ENCODE peak calls at places on chromosomes 7 and 10, in four cellular contexts. One of them, this sample, is unnamed. For H3K4me1, the result is how much of the 10 kb centered on the place peaks cover.

GRCh38 chr7:55129409-55130078 is 110.7 kb downstream of the EGFR start:
- DNase-seq in sigmoid colon: no peak
- DNase-seq in mesenchymal stem cell: peak
- DNase-seq in Peyer's patch: no peak
- DNase-seq in this sample: no peak

GRCh38 chr10:116029826-116030225 is 243.2 kb downstream of the GFRA1 start:
- DNase-seq in sigmoid colon: no peak
- DNase-seq in mesenchymal stem cell: no peak
- DNase-seq in Peyer's patch: no peak
- DNase-seq in this sample: no peak

GRCh38 chr10:46551701-46552525 is 4.5 kb downstream of the GPRIN2 start:
- DNase-seq in sigmoid colon: peak
- DNase-seq in mesenchymal stem cell: no peak
- DNase-seq in Peyer's patch: no peak
- DNase-seq in this sample: peak

GRCh38 chr10:129500617-129501339 is 33.7 kb downstream of the MGMT start:
- DNase-seq in sigmoid colon: no peak
- DNase-seq in mesenchymal stem cell: no peak
- DNase-seq in Peyer's patch: no peak
- DNase-seq in this sample: no peak

GRCh38 chr10:19532411-19532810 is 283.8 kb upstream of the PLXDC2 start:
- DNase-seq in sigmoid colon: no peak
- DNase-seq in mesenchymal stem cell: no peak
- DNase-seq in Peyer's patch: no peak
- DNase-seq in this sample: no peak

GRCh38 chr10:102801496-102801895 is 35.7 kb downstream of the CYP17A1 start:
- DNase-seq in sigmoid colon: no peak
- DNase-seq in mesenchymal stem cell: peak
- DNase-seq in Peyer's patch: no peak
- DNase-seq in this sample: peak

GRCh38 chr7:93921607-93922446 is at the start of gene GNG11:
- DNase-seq in sigmoid colon: peak
- DNase-seq in mesenchymal stem cell: peak
- DNase-seq in Peyer's patch: peak
- DNase-seq in this sample: peak

GRCh38 chr7:52747817-52748216 is 287.6 kb upstream of the POM121L12 start:
- DNase-seq in sigmoid colon: no peak
- DNase-seq in mesenchymal stem cell: no peak
- DNase-seq in Peyer's patch: no peak
- DNase-seq in this sample: no peak

GRCh38 chr10:99843310-99843709 is 60.9 kb downstream of the ABCC2 start:
- DNase-seq in sigmoid colon: no peak
- DNase-seq in mesenchymal stem cell: no peak
- DNase-seq in Peyer's patch: no peak
- DNase-seq in this sample: no peak

GRCh38 chr7:131004371-131004770 is 270.4 kb upstream of the KLF14 start:
- DNase-seq in sigmoid colon: no peak
- DNase-seq in mesenchymal stem cell: no peak
- DNase-seq in Peyer's patch: no peak
- DNase-seq in this sample: no peak

GRCh38 chr7:106306256-106306655 is 21.5 kb upstream of the NAMPT start:
- DNase-seq in sigmoid colon: no peak
- DNase-seq in mesenchymal stem cell: no peak
- DNase-seq in Peyer's patch: no peak
- DNase-seq in this sample: no peak

GRCh38 chr7:155962191-155962967 is 150.1 kb upstream of the SHH start:
- DNase-seq in sigmoid colon: peak
- DNase-seq in mesenchymal stem cell: peak
- DNase-seq in Peyer's patch: peak
- DNase-seq in this sample: no peak

GRCh38 chr7:18753972-18754610 is 258.5 kb downstream of the HDAC9 start:
- DNase-seq in sigmoid colon: no peak
- DNase-seq in mesenchymal stem cell: peak
- DNase-seq in Peyer's patch: no peak
- DNase-seq in this sample: no peak

GRCh38 chr10:54983255-54983654 is 182.2 kb upstream of the PCDH15 start:
- DNase-seq in sigmoid colon: no peak
- DNase-seq in mesenchymal stem cell: peak
- DNase-seq in Peyer's patch: no peak
- DNase-seq in this sample: no peak

GRCh38 chr10:13633689-13634088 is 46.9 kb downstream of the PRPF18 start:
- DNase-seq in sigmoid colon: peak
- DNase-seq in mesenchymal stem cell: peak
- DNase-seq in Peyer's patch: no peak
- DNase-seq in this sample: no peak

GRCh38 chr10:116747325-116747724 is 5.0 kb upstream of the HSPA12A start:
- DNase-seq in sigmoid colon: peak
- DNase-seq in mesenchymal stem cell: no peak
- DNase-seq in Peyer's patch: no peak
- DNase-seq in this sample: no peak

GRCh38 chr10:79985481-79986072 is 36.7 kb upstream of the SFTPD start:
- DNase-seq in sigmoid colon: no peak
- DNase-seq in mesenchymal stem cell: peak
- DNase-seq in Peyer's patch: no peak
- DNase-seq in this sample: no peak

GRCh38 chr10:28674782-28675181 is 2.5 kb upstream of the BAMBI start:
- DNase-seq in sigmoid colon: no peak
- DNase-seq in mesenchymal stem cell: no peak
- DNase-seq in Peyer's patch: no peak
- DNase-seq in this sample: no peak

GRCh38 chr7:1150400-1151002 is 9.5 kb downstream of the ZFAND2A start:
- DNase-seq in sigmoid colon: no peak
- DNase-seq in mesenchymal stem cell: no peak
- DNase-seq in Peyer's patch: no peak
- DNase-seq in this sample: no peak

GRCh38 chr10:96470108-96470743 is 43.5 kb downstream of the TLL2 start:
- DNase-seq in sigmoid colon: no peak
- DNase-seq in mesenchymal stem cell: no peak
- DNase-seq in Peyer's patch: peak
- DNase-seq in this sample: peak

GRCh38 chr10:115001506-115002381 is 63.7 kb downstream of the TRUB1 start:
- DNase-seq in sigmoid colon: no peak
- DNase-seq in mesenchymal stem cell: peak
- DNase-seq in Peyer's patch: peak
- DNase-seq in this sample: no peak

GRCh38 chr7:155811895-155812761 is at the start of gene SHH:
- DNase-seq in sigmoid colon: no peak
- DNase-seq in mesenchymal stem cell: peak
- DNase-seq in Peyer's patch: no peak
- DNase-seq in this sample: no peak

GRCh38 chr7:46024263-46024916 is 103.3 kb upstream of the IGFBP3 start:
- DNase-seq in sigmoid colon: no peak
- DNase-seq in mesenchymal stem cell: no peak
- DNase-seq in Peyer's patch: no peak
- DNase-seq in this sample: no peak
- H3K4me1 ChIP-seq in sigmoid colon: under half
- H3K4me1 ChIP-seq in mesenchymal stem cell: under half
- H3K4me1 ChIP-seq in Peyer's patch: under half
- H3K4me1 ChIP-seq in this sample: under half

DNA sequence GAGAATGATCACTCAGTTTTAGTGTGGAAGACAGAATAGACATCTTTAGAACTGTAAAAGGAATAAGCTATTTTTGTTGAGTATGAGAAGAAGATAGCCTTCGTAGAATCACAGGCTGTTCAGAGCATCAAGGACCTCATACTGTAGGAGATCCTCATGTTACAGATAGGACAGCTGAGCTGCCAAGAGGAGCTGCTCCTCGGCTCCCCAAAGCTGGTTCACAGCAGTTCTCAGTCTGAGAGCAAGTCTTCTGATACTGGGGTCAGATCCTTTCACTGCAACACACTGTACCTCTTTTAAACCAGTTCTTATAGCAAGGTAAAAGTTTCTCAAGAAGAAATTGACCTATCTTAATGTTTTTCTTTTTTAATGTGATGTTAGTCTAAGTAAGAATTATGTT is 17.1 kb downstream of the CCNY start:
- DNase-seq in sigmoid colon: no peak
- DNase-seq in mesenchymal stem cell: no peak
- DNase-seq in Peyer's patch: no peak
- DNase-seq in this sample: no peak
- H3K4me1 ChIP-seq in sigmoid colon: half or more
- H3K4me1 ChIP-seq in mesenchymal stem cell: under half
- H3K4me1 ChIP-seq in Peyer's patch: under half
- H3K4me1 ChIP-seq in this sample: under half

GRCh38 chr7:123191132-123191531 is 8.6 kb downstream of the SLC13A1 start:
- DNase-seq in sigmoid colon: no peak
- DNase-seq in mesenchymal stem cell: no peak
- DNase-seq in Peyer's patch: no peak
- DNase-seq in this sample: no peak
- H3K4me1 ChIP-seq in sigmoid colon: under half
- H3K4me1 ChIP-seq in mesenchymal stem cell: under half
- H3K4me1 ChIP-seq in Peyer's patch: under half
- H3K4me1 ChIP-seq in this sample: under half

GRCh38 chr7:143389316-143390097 is 8.4 kb downstream of the ZYX start:
- DNase-seq in sigmoid colon: peak
- DNase-seq in mesenchymal stem cell: no peak
- DNase-seq in Peyer's patch: no peak
- DNase-seq in this sample: peak

GRCh38 chr7:143390098-143390772 is 9.1 kb downstream of the ZYX start:
- DNase-seq in sigmoid colon: no peak
- DNase-seq in mesenchymal stem cell: no peak
- DNase-seq in Peyer's patch: no peak
- DNase-seq in this sample: peak

GRCh38 chr7:143387156-143387975 is 6.2 kb downstream of the ZYX start:
- DNase-seq in sigmoid colon: peak
- DNase-seq in mesenchymal stem cell: no peak
- DNase-seq in Peyer's patch: peak
- DNase-seq in this sample: peak

GRCh38 chr7:143388051-143388450 is 6.9 kb downstream of the ZYX start:
- DNase-seq in sigmoid colon: peak
- DNase-seq in mesenchymal stem cell: no peak
- DNase-seq in Peyer's patch: no peak
- DNase-seq in this sample: no peak

DNA sequence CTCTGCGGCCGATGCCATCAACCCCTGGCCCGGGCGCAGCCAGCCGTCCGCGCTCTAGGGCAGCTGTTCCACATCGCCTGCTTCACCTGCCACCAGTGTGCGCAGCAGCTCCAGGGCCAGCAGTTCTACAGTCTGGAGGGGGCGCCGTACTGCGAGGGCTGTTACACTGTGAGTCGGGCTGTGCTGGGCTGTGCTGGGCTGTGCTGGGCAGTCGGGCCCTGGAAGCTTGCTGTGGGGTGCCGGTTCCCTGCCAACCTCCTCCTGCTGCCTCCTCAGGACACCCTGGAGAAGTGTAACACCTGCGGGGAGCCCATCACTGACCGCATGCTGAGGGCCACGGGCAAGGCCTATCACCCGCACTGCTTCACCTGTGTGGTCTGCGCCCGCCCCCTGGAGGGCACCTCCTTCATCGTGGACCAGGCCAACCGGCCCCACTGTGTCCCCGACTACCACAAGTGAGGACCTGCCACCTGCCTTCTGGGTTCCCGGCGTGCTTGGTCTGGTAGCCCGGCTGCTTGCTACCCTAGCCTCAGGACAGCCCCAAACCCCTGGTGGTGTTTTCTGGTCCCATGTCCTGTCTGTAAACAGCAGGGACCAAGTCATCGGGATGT is 7.5 kb downstream of the ZYX start:
- DNase-seq in sigmoid colon: peak
- DNase-seq in mesenchymal stem cell: no peak
- DNase-seq in Peyer's patch: peak
- DNase-seq in this sample: peak
- H3K4me1 ChIP-seq in sigmoid colon: half or more
- H3K4me1 ChIP-seq in mesenchymal stem cell: half or more
- H3K4me1 ChIP-seq in Peyer's patch: under half
- H3K4me1 ChIP-seq in this sample: under half

This sample was measured in H9.